ENCODE peak calls at places on chromosomes 7 and 10, in seven cellular contexts. W is stimulated activated CD4-positive, alpha-beta T cell treated with anti-CD3 and anti-CD28 coated beads, Interleukin-2, amount 100 ng/mL, for 24 hours; G is cardiac fibroblast; P is NCI-H460; Q is amniotic stem cell; E is GM10248; O is GM04504. L is an unnamed sample.

GRCh38 chr7:143321734-143322133 is 5.8 kb downstream of the CLCN1 start:
- DNase-seq in Q (no peak), E (no peak), O (no peak), G (no peak), P (no peak), W (no peak), L (peak)

GRCh38 chr7:117019786-117020604 is 66.7 kb downstream of the ST7 start:
- DNase-seq in P (peak), W (no peak), O (peak), Q (peak), G (peak), E (no peak), L (peak)

GRCh38 chr10:22479419-22479818 is 134.1 kb downstream of the SPAG6 start:
- DNase-seq in O (no peak), G (no peak), E (no peak), P (peak), Q (no peak), W (no peak), L (no peak)

GRCh38 chr7:152762056-152762455 is 2.5 kb downstream of the ACTR3B start:
- DNase-seq in O (no peak), P (no peak), W (no peak), G (peak), E (no peak), Q (no peak), L (no peak)

GRCh38 chr10:62589689-62590088 is 214.8 kb upstream of the ADO start:
- DNase-seq in W (no peak), E (no peak), Q (no peak), P (no peak), G (peak), O (no peak), L (no peak)

GRCh38 chr7:54705436-54705835 is 53.6 kb downstream of the SEC61G start:
- DNase-seq in G (peak), E (no peak), W (no peak), P (peak), O (peak), Q (no peak), L (no peak)

GRCh38 chr7:87599336-87599735 is 1.3 kb downstream of the ABCB1 start:
- DNase-seq in E (peak), O (no peak), Q (no peak), W (peak), G (no peak), P (no peak), L (no peak)

GRCh38 chr7:44581426-44581906 is 565 bp downstream of the TMED4 start:
- DNase-seq in O (no peak), E (peak), Q (no peak), P (no peak), G (no peak), W (peak), L (peak)

GRCh38 chr7:8923164-8923806 is 489.9 kb downstream of the NXPH1 start:
- DNase-seq in E (no peak), Q (no peak), G (no peak), O (no peak), W (no peak), P (no peak), L (no peak)

GRCh38 chr7:120256719-120257118 is 16.3 kb upstream of the KCND2 start:
- DNase-seq in W (no peak), E (no peak), G (no peak), P (no peak), O (no peak), Q (no peak), L (no peak)

L was measured in testis.